ENCODE peak calls at places on chromosome 5, in five cellular contexts. One of them, this sample, is unnamed.

GRCh38 chr5:79346420-79346824 is 110.5 kb downstream of the JMY start:
- DNase-seq in psoas muscle: no peak
- DNase-seq in neural progenitor cell: no peak
- DNase-seq in GM12865: no peak
- DNase-seq in omental fat pad: no peak
- DNase-seq in this sample: no peak

GRCh38 chr5:159489779-159490178 is 159.5 kb upstream of the IL12B start:
- DNase-seq in psoas muscle: no peak
- DNase-seq in neural progenitor cell: no peak
- DNase-seq in GM12865: peak
- DNase-seq in omental fat pad: no peak
- DNase-seq in this sample: no peak

GRCh38 chr5:123012321-123012720 is 24.2 kb downstream of the PPIC start:
- DNase-seq in psoas muscle: no peak
- DNase-seq in neural progenitor cell: no peak
- DNase-seq in GM12865: no peak
- DNase-seq in omental fat pad: no peak
- DNase-seq in this sample: no peak

GRCh38 chr5:76363385-76364261 is 39.5 kb upstream of the IQGAP2 start:
- DNase-seq in psoas muscle: no peak
- DNase-seq in neural progenitor cell: no peak
- DNase-seq in GM12865: no peak
- DNase-seq in omental fat pad: no peak
- DNase-seq in this sample: no peak

GRCh38 chr5:45521067-45521466 is 175.1 kb downstream of the HCN1 start:
- DNase-seq in psoas muscle: no peak
- DNase-seq in neural progenitor cell: peak
- DNase-seq in GM12865: no peak
- DNase-seq in omental fat pad: no peak
- DNase-seq in this sample: peak

GRCh38 chr5:65125681-65126080 is 356.0 kb downstream of the ADAMTS6 start:
- DNase-seq in psoas muscle: no peak
- DNase-seq in neural progenitor cell: no peak
- DNase-seq in GM12865: no peak
- DNase-seq in omental fat pad: no peak
- DNase-seq in this sample: no peak

GRCh38 chr5:148809781-148810524 is 16.5 kb upstream of the ADRB2 start:
- DNase-seq in psoas muscle: no peak
- DNase-seq in neural progenitor cell: no peak
- DNase-seq in GM12865: no peak
- DNase-seq in omental fat pad: no peak
- DNase-seq in this sample: no peak

GRCh38 chr5:157710887-157711286 is 20.3 kb upstream of the THG1L start:
- DNase-seq in psoas muscle: no peak
- DNase-seq in neural progenitor cell: no peak
- DNase-seq in GM12865: no peak
- DNase-seq in omental fat pad: no peak
- DNase-seq in this sample: no peak

GRCh38 chr5:86129009-86129408 is 488.7 kb upstream of the COX7C start:
- DNase-seq in psoas muscle: no peak
- DNase-seq in neural progenitor cell: no peak
- DNase-seq in GM12865: no peak
- DNase-seq in omental fat pad: no peak
- DNase-seq in this sample: no peak

GRCh38 chr5:1511651-1512540 is 11.9 kb downstream of the LPCAT1 start:
- DNase-seq in psoas muscle: peak
- DNase-seq in neural progenitor cell: peak
- DNase-seq in GM12865: peak
- DNase-seq in omental fat pad: peak
- DNase-seq in this sample: no peak

GRCh38 chr5:127839496-127840197 is 136.5 kb downstream of the CCDC192 start:
- DNase-seq in psoas muscle: no peak
- DNase-seq in neural progenitor cell: no peak
- DNase-seq in GM12865: peak
- DNase-seq in omental fat pad: no peak
- DNase-seq in this sample: no peak

GRCh38 chr5:142719836-142720330 is 34.0 kb upstream of the FGF1 start:
- DNase-seq in psoas muscle: no peak
- DNase-seq in neural progenitor cell: no peak
- DNase-seq in GM12865: no peak
- DNase-seq in omental fat pad: no peak
- DNase-seq in this sample: no peak

GRCh38 chr5:142715291-142715690 is 29.4 kb upstream of the FGF1 start:
- DNase-seq in psoas muscle: no peak
- DNase-seq in neural progenitor cell: no peak
- DNase-seq in GM12865: no peak
- DNase-seq in omental fat pad: no peak
- DNase-seq in this sample: no peak

GRCh38 chr5:142713151-142713706 is 27.3 kb upstream of the FGF1 start:
- DNase-seq in psoas muscle: peak
- DNase-seq in neural progenitor cell: peak
- DNase-seq in GM12865: peak
- DNase-seq in omental fat pad: peak
- DNase-seq in this sample: peak

GRCh38 chr5:142717582-142718215 is 31.8 kb upstream of the FGF1 start:
- DNase-seq in psoas muscle: no peak
- DNase-seq in neural progenitor cell: peak
- DNase-seq in GM12865: peak
- DNase-seq in omental fat pad: no peak
- DNase-seq in this sample: no peak

DNA sequence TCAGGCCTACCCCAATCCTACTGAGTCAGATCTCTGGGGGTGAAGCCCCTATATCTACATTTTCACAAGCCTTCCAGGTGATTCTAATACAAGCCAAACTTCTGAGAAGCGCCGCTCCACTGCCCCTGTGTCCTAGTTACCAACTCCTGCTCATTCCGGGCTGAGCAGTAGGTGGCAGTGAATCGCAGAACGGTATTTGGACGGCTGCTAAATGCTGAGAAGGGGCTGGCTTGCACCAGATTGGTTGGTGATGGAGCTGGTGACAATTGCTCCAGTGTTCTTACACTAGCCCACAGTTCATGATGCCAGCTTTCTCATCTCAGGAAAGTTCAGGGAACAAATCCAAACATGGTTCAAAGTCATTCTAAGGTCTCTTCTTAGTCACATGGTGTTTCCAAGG is 31.1 kb upstream of the FGF1 start:
- DNase-seq in psoas muscle: no peak
- DNase-seq in neural progenitor cell: peak
- DNase-seq in GM12865: peak
- DNase-seq in omental fat pad: no peak
- DNase-seq in this sample: peak
- TF ChIP-seq CTCF in psoas muscle: peak
- TF ChIP-seq CTCF in neural progenitor cell: peak
- TF ChIP-seq CTCF in GM12865: peak
- TF ChIP-seq CTCF in omental fat pad: no peak
- TF ChIP-seq CTCF in this sample: peak

DNA sequence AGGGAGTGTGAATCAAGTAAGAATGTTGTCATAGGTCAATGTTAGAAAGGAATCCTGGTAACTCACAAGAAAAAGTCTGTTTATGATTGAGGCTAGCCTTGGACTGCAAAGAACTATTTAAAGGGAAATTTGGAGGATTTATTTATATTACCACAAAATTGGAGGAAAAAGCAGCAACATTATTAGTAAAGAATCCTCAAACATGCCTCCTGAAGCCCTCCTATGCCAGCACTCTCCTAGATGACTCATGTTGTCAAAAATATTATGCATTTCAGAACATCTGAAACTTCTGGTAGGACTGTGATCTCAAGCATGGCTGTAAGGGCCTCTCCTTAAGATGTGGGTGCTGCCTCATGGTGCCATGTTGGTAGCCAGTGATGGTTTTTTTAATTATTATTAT is 628.5 kb downstream of the CHSY3 start:
- DNase-seq in psoas muscle: no peak
- DNase-seq in neural progenitor cell: no peak
- DNase-seq in GM12865: no peak
- DNase-seq in omental fat pad: no peak
- DNase-seq in this sample: no peak
- TF ChIP-seq CTCF in psoas muscle: no peak
- TF ChIP-seq CTCF in neural progenitor cell: no peak
- TF ChIP-seq CTCF in GM12865: no peak
- TF ChIP-seq CTCF in omental fat pad: no peak
- TF ChIP-seq CTCF in this sample: no peak

GRCh38 chr5:94893404-94894145 is 275.1 kb downstream of the SLF1 start:
- DNase-seq in psoas muscle: no peak
- DNase-seq in neural progenitor cell: peak
- DNase-seq in GM12865: peak
- DNase-seq in omental fat pad: no peak
- DNase-seq in this sample: no peak
- TF ChIP-seq CTCF in psoas muscle: peak
- TF ChIP-seq CTCF in neural progenitor cell: peak
- TF ChIP-seq CTCF in GM12865: peak
- TF ChIP-seq CTCF in omental fat pad: no peak
- TF ChIP-seq CTCF in this sample: peak

GRCh38 chr5:180611140-180611850 is 20.0 kb upstream of the SCGB3A1 start:
- DNase-seq in psoas muscle: no peak
- DNase-seq in neural progenitor cell: peak
- DNase-seq in GM12865: no peak
- DNase-seq in omental fat pad: no peak
- DNase-seq in this sample: no peak
- TF ChIP-seq CTCF in psoas muscle: no peak
- TF ChIP-seq CTCF in neural progenitor cell: peak
- TF ChIP-seq CTCF in GM12865: no peak
- TF ChIP-seq CTCF in omental fat pad: no peak
- TF ChIP-seq CTCF in this sample: no peak

DNA sequence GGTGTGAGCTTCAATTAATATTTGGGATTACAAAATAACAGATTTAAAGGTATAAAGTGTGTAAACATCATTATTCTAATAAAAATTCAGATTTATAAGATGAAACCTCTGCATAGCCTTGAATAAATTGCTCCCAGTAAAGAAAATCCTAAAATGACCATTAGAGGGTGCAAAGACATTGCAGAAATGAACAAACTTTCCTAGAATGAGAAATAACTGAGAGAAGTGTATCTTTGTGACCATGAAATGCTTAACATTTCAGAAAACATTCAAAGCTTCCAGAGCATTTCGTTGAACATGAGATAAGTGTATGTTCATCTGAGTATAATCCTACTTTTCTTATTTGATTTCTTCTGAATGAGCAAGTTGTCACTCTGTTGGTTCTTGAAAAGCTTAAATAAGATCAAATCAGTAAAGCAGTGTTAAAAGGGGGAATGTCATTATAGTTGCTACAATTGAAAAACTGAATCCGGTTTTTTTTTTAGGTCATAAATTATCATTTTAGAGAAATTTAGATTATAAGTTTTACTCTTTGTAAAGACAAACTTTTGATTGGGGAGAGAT is 24.7 kb upstream of the NUDT12 start:
- DNase-seq in psoas muscle: no peak
- DNase-seq in neural progenitor cell: peak
- DNase-seq in GM12865: no peak
- DNase-seq in omental fat pad: no peak
- DNase-seq in this sample: no peak
- TF ChIP-seq CTCF in psoas muscle: peak
- TF ChIP-seq CTCF in neural progenitor cell: peak
- TF ChIP-seq CTCF in GM12865: no peak
- TF ChIP-seq CTCF in omental fat pad: no peak
- TF ChIP-seq CTCF in this sample: peak

DNA sequence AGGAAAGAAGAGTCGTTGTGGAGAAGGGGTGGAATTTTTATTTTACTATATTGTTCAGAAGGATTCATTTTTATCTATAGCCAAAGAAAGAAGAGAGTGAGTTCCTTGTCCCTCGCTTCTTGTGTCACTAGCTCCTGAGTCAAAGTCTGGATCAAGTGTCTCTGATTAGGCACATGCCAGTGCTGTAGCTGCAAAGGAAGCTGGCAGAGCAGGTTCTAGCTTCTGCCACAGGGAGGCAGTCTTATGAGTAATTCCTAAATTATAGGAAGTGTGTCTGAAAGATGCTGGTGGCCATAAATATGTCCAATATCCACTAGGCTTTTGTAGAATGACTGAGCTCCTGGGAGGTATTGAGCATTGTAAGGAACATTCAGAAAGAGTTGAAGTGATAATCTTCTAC is 84.7 kb downstream of the DOCK2 start:
- DNase-seq in psoas muscle: no peak
- DNase-seq in neural progenitor cell: no peak
- DNase-seq in GM12865: no peak
- DNase-seq in omental fat pad: no peak
- DNase-seq in this sample: no peak
- TF ChIP-seq CTCF in psoas muscle: no peak
- TF ChIP-seq CTCF in neural progenitor cell: peak
- TF ChIP-seq CTCF in GM12865: no peak
- TF ChIP-seq CTCF in omental fat pad: no peak
- TF ChIP-seq CTCF in this sample: no peak